ENCODE peak calls at places on chromosomes 7 and 10, in ten cellular contexts. L is EH, R is Caki2, X is GM12878, A is colonic mucosa, Q is EL, S is midbrain, W is adrenal gland, M is SK-MEL-5, K is RWPE1. J is an unnamed sample.

GRCh38 chr7:101932053-101932452 is 114.6 kb downstream of the CUX1 start:
- DNase-seq in A (no peak), R (no peak), L (no peak), K (no peak), Q (no peak), W (no peak), X (no peak), M (no peak), S (no peak), J (no peak)

GRCh38 chr7:56447864-56448693 is 331.9 kb upstream of the NUPR2 start:
- DNase-seq in W (no peak), S (no peak), Q (no peak), A (no peak), K (no peak), L (no peak), R (no peak), M (no peak), X (no peak), J (no peak)

GRCh38 chr10:82737556-82737955 is 862.6 kb downstream of the NRG3 start:
- DNase-seq in A (no peak), R (no peak), L (no peak), K (no peak), Q (no peak), X (no peak), S (no peak), M (no peak), W (no peak), J (no peak)

GRCh38 chr7:91408388-91409154 is 144.3 kb downstream of the FZD1 start:
- DNase-seq in Q (no peak), X (no peak), L (no peak), M (no peak), W (no peak), R (no peak), K (no peak), S (no peak), A (no peak), J (no peak)

GRCh38 chr10:96641896-96642295 is 55.1 kb upstream of the TM9SF3 start:
- DNase-seq in M (no peak), Q (no peak), W (peak), R (no peak), K (no peak), X (no peak), S (no peak), L (no peak), A (no peak), J (no peak)

GRCh38 chr7:31373337-31374289 is 33.1 kb upstream of the NEUROD6 start:
- DNase-seq in Q (peak), M (peak), L (peak), X (no peak), R (peak), W (peak), S (peak), A (peak), K (peak), J (peak)

GRCh38 chr10:14879055-14879800 is 562 bp downstream of the SUV39H2 start:
- DNase-seq in A (peak), X (no peak), S (no peak), Q (peak), M (peak), R (peak), W (peak), K (peak), L (peak), J (no peak)

GRCh38 chr7:158446706-158447105 is 140.9 kb downstream of the PTPRN2 start:
- DNase-seq in K (no peak), Q (no peak), L (no peak), X (no peak), R (no peak), W (no peak), A (no peak), M (no peak), S (no peak), J (no peak)

GRCh38 chr10:43407148-43407575 is 1.8 kb downstream of the HNRNPF start:
- DNase-seq in M (peak), A (peak), L (peak), S (peak), K (no peak), X (no peak), W (peak), R (no peak), Q (peak), J (peak)